ENCODE peak calls at places on chromosomes 7 and 10, in four cellular contexts. One of them, this sample, is unnamed.

GRCh38 chr10:124065382-124066155 is 27.8 kb downstream of the CHST15 start:
- DNase-seq in brain microvascular endothelial cell: no peak
- DNase-seq in posterior cingulate gyrus: no peak
- DNase-seq in ecto neural progenitor cell: no peak
- DNase-seq in this sample: no peak

GRCh38 chr7:22723171-22723601 is 3.8 kb upstream of the IL6 start:
- DNase-seq in brain microvascular endothelial cell: peak; percentile 39
- DNase-seq in posterior cingulate gyrus: no peak
- DNase-seq in ecto neural progenitor cell: no peak
- DNase-seq in this sample: peak; percentile 73

GRCh38 chr7:114930829-114931655 is 9.1 kb downstream of the MDFIC start:
- DNase-seq in ecto neural progenitor cell: no peak
- DNase-seq in posterior cingulate gyrus: no peak
- DNase-seq in brain microvascular endothelial cell: peak; percentile 53
- DNase-seq in this sample: no peak

GRCh38 chr7:7972128-7972527 is 3.5 kb downstream of the GLCCI1 start:
- DNase-seq in brain microvascular endothelial cell: no peak
- DNase-seq in posterior cingulate gyrus: no peak
- DNase-seq in ecto neural progenitor cell: no peak
- DNase-seq in this sample: peak; percentile 39

GRCh38 chr10:17188644-17189172 is 12.8 kb downstream of the TRDMT1 start:
- DNase-seq in ecto neural progenitor cell: no peak
- DNase-seq in brain microvascular endothelial cell: no peak
- DNase-seq in posterior cingulate gyrus: no peak
- DNase-seq in this sample: no peak

GRCh38 chr10:23478570-23478969 is 39.7 kb downstream of the OTUD1 start:
- DNase-seq in posterior cingulate gyrus: no peak
- DNase-seq in brain microvascular endothelial cell: no peak
- DNase-seq in ecto neural progenitor cell: no peak
- DNase-seq in this sample: no peak

GRCh38 chr7:69622014-69622818 is 23.9 kb downstream of the AUTS2 start:
- DNase-seq in ecto neural progenitor cell: no peak
- DNase-seq in posterior cingulate gyrus: no peak
- DNase-seq in brain microvascular endothelial cell: no peak
- DNase-seq in this sample: no peak

GRCh38 chr7:45881759-45882464 is 6.4 kb upstream of the IGFBP1 start:
- DNase-seq in brain microvascular endothelial cell: peak; percentile 70
- DNase-seq in ecto neural progenitor cell: no peak
- DNase-seq in posterior cingulate gyrus: no peak
- DNase-seq in this sample: no peak

GRCh38 chr10:29496341-29497162 is 138.2 kb downstream of the SVIL start:
- DNase-seq in posterior cingulate gyrus: peak; percentile 57
- DNase-seq in ecto neural progenitor cell: peak; percentile 86
- DNase-seq in brain microvascular endothelial cell: peak; percentile 57
- DNase-seq in this sample: peak; percentile 77

GRCh38 chr10:46106410-46107255 is 60.6 kb upstream of the MSMB start:
- DNase-seq in ecto neural progenitor cell: peak; percentile 62
- DNase-seq in brain microvascular endothelial cell: peak; percentile 6
- DNase-seq in posterior cingulate gyrus: peak; percentile 75
- DNase-seq in this sample: peak; percentile 62

GRCh38 chr7:128948976-128949760 is 11.4 kb downstream of the IRF5 start:
- DNase-seq in ecto neural progenitor cell: no peak
- DNase-seq in posterior cingulate gyrus: no peak
- DNase-seq in brain microvascular endothelial cell: no peak
- DNase-seq in this sample: peak; percentile 40

GRCh38 chr10:127919418-127920191 is 12.7 kb downstream of the PTPRE start:
- DNase-seq in brain microvascular endothelial cell: peak; percentile 75
- DNase-seq in ecto neural progenitor cell: no peak
- DNase-seq in posterior cingulate gyrus: no peak
- DNase-seq in this sample: peak; percentile 80

GRCh38 chr10:98424308-98425254 is 9.6 kb upstream of the PYROXD2 start:
- DNase-seq in brain microvascular endothelial cell: no peak
- DNase-seq in ecto neural progenitor cell: peak; percentile 38
- DNase-seq in posterior cingulate gyrus: no peak
- DNase-seq in this sample: no peak

GRCh38 chr7:42574693-42575084 is 337.2 kb downstream of the C7orf25 start:
- DNase-seq in posterior cingulate gyrus: no peak
- DNase-seq in brain microvascular endothelial cell: no peak
- DNase-seq in ecto neural progenitor cell: no peak
- DNase-seq in this sample: peak; percentile 4

GRCh38 chr7:22576941-22577927 is 77.2 kb upstream of the STEAP1B start:
- DNase-seq in brain microvascular endothelial cell: peak; percentile 88
- DNase-seq in ecto neural progenitor cell: no peak
- DNase-seq in posterior cingulate gyrus: no peak
- DNase-seq in this sample: peak; percentile 61

GRCh38 chr7:121083138-121083789 is 94.8 kb downstream of the CPED1 start:
- DNase-seq in ecto neural progenitor cell: no peak
- DNase-seq in brain microvascular endothelial cell: peak; percentile 84
- DNase-seq in posterior cingulate gyrus: no peak
- DNase-seq in this sample: no peak

GRCh38 chr10:67837519-67838314 is at the start of gene DNAJC12:
- DNase-seq in brain microvascular endothelial cell: peak; percentile 70
- DNase-seq in posterior cingulate gyrus: no peak
- DNase-seq in ecto neural progenitor cell: no peak
- DNase-seq in this sample: peak; percentile 90

GRCh38 chr7:997404-998395 is 14.7 kb downstream of the CYP2W1 start:
- DNase-seq in ecto neural progenitor cell: no peak
- DNase-seq in brain microvascular endothelial cell: no peak
- DNase-seq in posterior cingulate gyrus: no peak
- DNase-seq in this sample: no peak

GRCh38 chr7:41956712-41957111 is 253.8 kb upstream of the INHBA start:
- DNase-seq in posterior cingulate gyrus: no peak
- DNase-seq in ecto neural progenitor cell: no peak
- DNase-seq in brain microvascular endothelial cell: no peak
- DNase-seq in this sample: no peak

GRCh38 chr10:78974409-78975317 is 94.1 kb upstream of the ZMIZ1 start:
- DNase-seq in ecto neural progenitor cell: peak; percentile 68
- DNase-seq in brain microvascular endothelial cell: peak; percentile 85
- DNase-seq in posterior cingulate gyrus: peak; percentile 51
- DNase-seq in this sample: peak; percentile 69

GRCh38 chr7:100389437-100390088 is 16.3 kb downstream of the PILRA start:
- DNase-seq in posterior cingulate gyrus: no peak
- DNase-seq in brain microvascular endothelial cell: no peak
- DNase-seq in ecto neural progenitor cell: no peak
- DNase-seq in this sample: no peak

GRCh38 chr7:45977256-45977655 is 56.2 kb upstream of the IGFBP3 start:
- DNase-seq in brain microvascular endothelial cell: no peak
- DNase-seq in ecto neural progenitor cell: no peak
- DNase-seq in posterior cingulate gyrus: no peak
- DNase-seq in this sample: no peak

GRCh38 chr10:128011059-128011979 is 104.4 kb downstream of the PTPRE start:
- DNase-seq in ecto neural progenitor cell: peak; percentile 91
- DNase-seq in posterior cingulate gyrus: peak; percentile 76
- DNase-seq in brain microvascular endothelial cell: peak; percentile 57
- DNase-seq in this sample: peak; percentile 84

GRCh38 chr7:25124485-25125136 is 449 bp downstream of the CYCS start:
- DNase-seq in brain microvascular endothelial cell: no peak
- DNase-seq in ecto neural progenitor cell: peak; percentile 47
- DNase-seq in posterior cingulate gyrus: no peak
- DNase-seq in this sample: peak; percentile 48

GRCh38 chr10:97292097-97292861 is at the start of gene ARHGAP19:
- DNase-seq in posterior cingulate gyrus: peak; percentile 87
- DNase-seq in ecto neural progenitor cell: peak; percentile 95
- DNase-seq in brain microvascular endothelial cell: peak; percentile 99
- DNase-seq in this sample: peak; percentile 99

GRCh38 chr7:91434821-91435220 is 170.6 kb downstream of the FZD1 start:
- DNase-seq in posterior cingulate gyrus: no peak
- DNase-seq in ecto neural progenitor cell: no peak
- DNase-seq in brain microvascular endothelial cell: no peak
- DNase-seq in this sample: no peak

GRCh38 chr7:137282043-137282442 is 61.5 kb downstream of the PTN start:
- DNase-seq in posterior cingulate gyrus: no peak
- DNase-seq in brain microvascular endothelial cell: no peak
- DNase-seq in ecto neural progenitor cell: no peak
- DNase-seq in this sample: no peak

GRCh38 chr7:157828881-157829280 is 492.1 kb downstream of the DNAJB6 start:
- DNase-seq in posterior cingulate gyrus: peak; percentile 17
- DNase-seq in ecto neural progenitor cell: no peak
- DNase-seq in brain microvascular endothelial cell: no peak
- DNase-seq in this sample: no peak

GRCh38 chr7:106775975-106776607 is 89.0 kb upstream of the PIK3CG start:
- DNase-seq in posterior cingulate gyrus: no peak
- DNase-seq in brain microvascular endothelial cell: no peak
- DNase-seq in ecto neural progenitor cell: no peak
- DNase-seq in this sample: no peak

GRCh38 chr7:144854839-144855424 is 19.1 kb upstream of the TPK1 start:
- DNase-seq in posterior cingulate gyrus: no peak
- DNase-seq in brain microvascular endothelial cell: peak; percentile 5
- DNase-seq in ecto neural progenitor cell: no peak
- DNase-seq in this sample: peak; percentile 44

GRCh38 chr7:96009162-96009561 is 236.8 kb downstream of the DYNC1I1 start:
- DNase-seq in brain microvascular endothelial cell: no peak
- DNase-seq in posterior cingulate gyrus: no peak
- DNase-seq in ecto neural progenitor cell: no peak
- DNase-seq in this sample: no peak

GRCh38 chr10:119543814-119544642 is 1.5 kb upstream of the RGS10 start:
- DNase-seq in posterior cingulate gyrus: no peak
- DNase-seq in brain microvascular endothelial cell: no peak
- DNase-seq in ecto neural progenitor cell: no peak
- DNase-seq in this sample: no peak

This sample was measured in Ammon's horn.